ENCODE peak calls at places on chromosomes 16 and 17, in seven cellular contexts. One of them, this sample, is unnamed.

GRCh38 chr17:15883617-15884111 is 61.3 kb upstream of the ADORA2B start:
- DNase-seq in esophagus squamous epithelium: no peak
- DNase-seq in right lobe of liver: no peak
- DNase-seq in esophagus muscularis mucosa: no peak
- DNase-seq in K562: no peak
- DNase-seq in body of pancreas: no peak
- DNase-seq in tibial nerve: no peak
- DNase-seq in this sample: no peak

GRCh38 chr17:49676276-49676868 is 1.5 kb downstream of the SPOP start:
- DNase-seq in right lobe of liver: no peak
- DNase-seq in esophagus muscularis mucosa: no peak
- DNase-seq in tibial nerve: no peak
- DNase-seq in esophagus squamous epithelium: no peak
- DNase-seq in K562: peak; percentile 50
- DNase-seq in body of pancreas: peak; percentile 37
- DNase-seq in this sample: no peak

GRCh38 chr17:39364236-39365025 is 37.0 kb downstream of the FBXL20 start:
- DNase-seq in esophagus muscularis mucosa: no peak
- DNase-seq in right lobe of liver: no peak
- DNase-seq in body of pancreas: no peak
- DNase-seq in tibial nerve: no peak
- DNase-seq in esophagus squamous epithelium: no peak
- DNase-seq in K562: peak; percentile 40
- DNase-seq in this sample: no peak

GRCh38 chr17:67238976-67239375 is 6.0 kb downstream of the HELZ start:
- DNase-seq in K562: no peak
- DNase-seq in tibial nerve: no peak
- DNase-seq in right lobe of liver: no peak
- DNase-seq in body of pancreas: no peak
- DNase-seq in esophagus squamous epithelium: no peak
- DNase-seq in esophagus muscularis mucosa: no peak
- DNase-seq in this sample: no peak

GRCh38 chr17:62628845-62629555 is 1.5 kb downstream of the MRC2 start:
- DNase-seq in body of pancreas: no peak
- DNase-seq in esophagus muscularis mucosa: no peak
- DNase-seq in right lobe of liver: no peak
- DNase-seq in esophagus squamous epithelium: no peak
- DNase-seq in K562: no peak
- DNase-seq in tibial nerve: no peak
- DNase-seq in this sample: peak; percentile 47

GRCh38 chr16:726188-726437 is 130 bp downstream of the CCDC78 start:
- DNase-seq in K562: no peak
- DNase-seq in esophagus squamous epithelium: no peak
- DNase-seq in right lobe of liver: no peak
- DNase-seq in esophagus muscularis mucosa: no peak
- DNase-seq in tibial nerve: no peak
- DNase-seq in body of pancreas: no peak
- DNase-seq in this sample: no peak

GRCh38 chr17:45963258-45963657 is 35.8 kb upstream of the STH start:
- DNase-seq in body of pancreas: no peak
- DNase-seq in esophagus muscularis mucosa: no peak
- DNase-seq in tibial nerve: no peak
- DNase-seq in esophagus squamous epithelium: no peak
- DNase-seq in right lobe of liver: no peak
- DNase-seq in K562: no peak
- DNase-seq in this sample: no peak

GRCh38 chr16:69179255-69180010 is 7.5 kb upstream of the SNTB2 start:
- DNase-seq in K562: no peak
- DNase-seq in tibial nerve: peak; percentile 85
- DNase-seq in esophagus muscularis mucosa: peak; percentile 93
- DNase-seq in right lobe of liver: no peak
- DNase-seq in esophagus squamous epithelium: no peak
- DNase-seq in body of pancreas: peak; percentile 96
- DNase-seq in this sample: peak; percentile 74

GRCh38 chr16:73145166-73145565 is 97.2 kb upstream of the ZFHX3 start:
- DNase-seq in K562: no peak
- DNase-seq in esophagus muscularis mucosa: no peak
- DNase-seq in right lobe of liver: peak; percentile 60
- DNase-seq in body of pancreas: no peak
- DNase-seq in esophagus squamous epithelium: no peak
- DNase-seq in tibial nerve: no peak
- DNase-seq in this sample: no peak

GRCh38 chr17:8122391-8122922 is 1.4 kb downstream of the HES7 start:
- DNase-seq in right lobe of liver: no peak
- DNase-seq in esophagus squamous epithelium: no peak
- DNase-seq in esophagus muscularis mucosa: no peak
- DNase-seq in body of pancreas: no peak
- DNase-seq in K562: no peak
- DNase-seq in tibial nerve: peak; percentile 43
- DNase-seq in this sample: no peak

GRCh38 chr16:57984443-57985203 is 13.7 kb upstream of the CNGB1 start:
- DNase-seq in tibial nerve: peak; percentile 52
- DNase-seq in body of pancreas: peak; percentile 93
- DNase-seq in esophagus muscularis mucosa: peak; percentile 93
- DNase-seq in K562: peak; percentile 98
- DNase-seq in esophagus squamous epithelium: peak; percentile 26
- DNase-seq in right lobe of liver: peak; percentile 84
- DNase-seq in this sample: peak; percentile 89

GRCh38 chr17:75030161-75030560 is 16.6 kb downstream of the ATP5PD start:
- DNase-seq in tibial nerve: no peak
- DNase-seq in body of pancreas: no peak
- DNase-seq in K562: no peak
- DNase-seq in right lobe of liver: no peak
- DNase-seq in esophagus squamous epithelium: no peak
- DNase-seq in esophagus muscularis mucosa: no peak
- DNase-seq in this sample: no peak

GRCh38 chr17:75032896-75033294 is 13.9 kb downstream of the ATP5PD start:
- DNase-seq in body of pancreas: peak; percentile 8
- DNase-seq in K562: no peak
- DNase-seq in tibial nerve: peak; percentile 34
- DNase-seq in esophagus squamous epithelium: no peak
- DNase-seq in esophagus muscularis mucosa: no peak
- DNase-seq in right lobe of liver: no peak
- DNase-seq in this sample: peak; percentile 51

GRCh38 chr17:75033346-75034235 is 13.2 kb downstream of the ATP5PD start:
- DNase-seq in right lobe of liver: peak; percentile 87
- DNase-seq in body of pancreas: peak; percentile 96
- DNase-seq in tibial nerve: peak; percentile 99
- DNase-seq in esophagus squamous epithelium: no peak
- DNase-seq in K562: peak; percentile 89
- DNase-seq in esophagus muscularis mucosa: peak; percentile 100
- DNase-seq in this sample: peak; percentile 90

GRCh38 chr17:75034236-75034908 is 12.4 kb downstream of the ATP5PD start:
- DNase-seq in esophagus muscularis mucosa: peak; percentile 98
- DNase-seq in tibial nerve: peak; percentile 95
- DNase-seq in esophagus squamous epithelium: no peak
- DNase-seq in K562: peak; percentile 66
- DNase-seq in right lobe of liver: peak; percentile 85
- DNase-seq in body of pancreas: peak; percentile 93
- DNase-seq in this sample: peak; percentile 90

DNA sequence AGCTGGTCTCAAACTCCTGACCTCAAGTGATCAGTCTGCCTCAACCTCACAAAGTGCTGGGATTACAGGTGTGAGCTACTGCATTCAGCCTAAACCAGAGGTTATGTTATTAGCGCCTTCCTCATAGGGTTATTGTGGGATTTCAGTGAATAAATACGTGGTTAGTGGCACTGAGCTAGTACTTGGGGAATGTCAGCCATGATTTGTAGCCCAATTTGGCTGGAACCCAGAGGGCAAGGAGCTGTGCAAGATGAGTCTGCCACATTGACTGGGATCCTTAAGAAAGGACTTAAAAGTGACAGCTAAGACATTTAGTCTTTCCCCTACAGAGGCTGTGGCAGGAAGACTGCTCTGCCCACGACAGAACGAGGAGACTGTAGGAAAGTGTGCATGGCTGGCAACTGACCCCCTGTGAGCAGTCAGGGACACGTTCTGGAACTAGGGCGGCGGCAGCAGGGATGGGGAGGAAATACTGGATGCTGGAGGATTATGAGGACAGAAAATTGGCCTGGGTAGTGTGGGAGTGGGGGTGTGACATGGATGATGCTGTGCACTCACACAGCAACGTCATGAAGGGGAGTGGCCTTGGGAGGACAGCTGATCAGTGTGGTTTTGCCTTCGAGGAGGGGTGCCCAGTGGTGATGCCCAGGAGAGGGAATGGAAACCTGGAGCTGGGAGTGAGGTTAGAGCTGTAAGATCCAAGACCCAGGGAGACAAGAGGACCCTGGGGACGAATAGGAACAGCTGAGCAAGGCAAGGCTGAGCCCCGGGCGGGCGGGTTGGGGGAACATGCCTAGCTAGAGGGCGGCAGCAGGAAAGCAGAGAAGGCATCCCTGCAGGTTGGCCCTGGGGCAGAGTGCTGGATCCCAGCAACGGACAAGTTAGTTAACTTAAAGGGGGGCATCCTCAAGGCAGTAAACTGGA is 14.5 kb downstream of the ATP5PD start:
- DNase-seq in K562: peak; percentile 65
- DNase-seq in tibial nerve: peak; percentile 82
- DNase-seq in body of pancreas: peak; percentile 72
- DNase-seq in esophagus muscularis mucosa: peak; percentile 95
- DNase-seq in esophagus squamous epithelium: peak; percentile 20
- DNase-seq in right lobe of liver: peak; percentile 58
- DNase-seq in this sample: peak; percentile 78
- TF ChIP-seq POLR2A in K562: no peak
- TF ChIP-seq POLR2A in tibial nerve: peak; percentile 12
- TF ChIP-seq POLR2A in body of pancreas: no peak
- TF ChIP-seq POLR2A in esophagus muscularis mucosa: no peak
- TF ChIP-seq POLR2A in esophagus squamous epithelium: no peak
- TF ChIP-seq POLR2A in right lobe of liver: no peak
- TF ChIP-seq POLR2A in this sample: no peak

DNA sequence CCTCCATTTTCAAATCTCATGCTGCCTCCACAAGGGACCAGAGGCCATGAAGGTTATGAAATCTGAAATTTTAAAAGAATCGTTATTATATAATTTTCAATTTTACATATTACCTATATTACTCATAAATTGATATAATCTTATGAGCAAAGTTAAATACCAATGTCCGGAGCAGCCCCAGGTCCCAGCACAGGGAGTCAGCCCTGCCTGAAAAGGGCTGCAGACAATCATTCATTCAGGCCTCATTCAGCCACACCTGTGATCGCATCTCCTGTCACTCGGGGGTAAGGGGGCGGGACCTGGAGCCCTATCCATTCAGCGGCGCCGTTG is 172.5 kb downstream of the AHSP start:
- DNase-seq in esophagus squamous epithelium: no peak
- DNase-seq in esophagus muscularis mucosa: no peak
- DNase-seq in right lobe of liver: no peak
- DNase-seq in K562: peak; percentile 93
- DNase-seq in body of pancreas: no peak
- DNase-seq in tibial nerve: no peak
- DNase-seq in this sample: no peak
- H3K27me3 ChIP-seq in esophagus squamous epithelium: no peaks in the 10 kb centered on the region
- H3K27me3 ChIP-seq in esophagus muscularis mucosa: no peaks in the 10 kb centered on the region
- H3K27me3 ChIP-seq in right lobe of liver: no peaks in the 10 kb centered on the region
- H3K27me3 ChIP-seq in K562: no peaks in the 10 kb centered on the region
- H3K27me3 ChIP-seq in body of pancreas: no peaks in the 10 kb centered on the region
- H3K27me3 ChIP-seq in tibial nerve: peaks cover 7% of the 10 kb centered on the region
- H3K27me3 ChIP-seq in this sample: no peaks in the 10 kb centered on the region

DNA sequence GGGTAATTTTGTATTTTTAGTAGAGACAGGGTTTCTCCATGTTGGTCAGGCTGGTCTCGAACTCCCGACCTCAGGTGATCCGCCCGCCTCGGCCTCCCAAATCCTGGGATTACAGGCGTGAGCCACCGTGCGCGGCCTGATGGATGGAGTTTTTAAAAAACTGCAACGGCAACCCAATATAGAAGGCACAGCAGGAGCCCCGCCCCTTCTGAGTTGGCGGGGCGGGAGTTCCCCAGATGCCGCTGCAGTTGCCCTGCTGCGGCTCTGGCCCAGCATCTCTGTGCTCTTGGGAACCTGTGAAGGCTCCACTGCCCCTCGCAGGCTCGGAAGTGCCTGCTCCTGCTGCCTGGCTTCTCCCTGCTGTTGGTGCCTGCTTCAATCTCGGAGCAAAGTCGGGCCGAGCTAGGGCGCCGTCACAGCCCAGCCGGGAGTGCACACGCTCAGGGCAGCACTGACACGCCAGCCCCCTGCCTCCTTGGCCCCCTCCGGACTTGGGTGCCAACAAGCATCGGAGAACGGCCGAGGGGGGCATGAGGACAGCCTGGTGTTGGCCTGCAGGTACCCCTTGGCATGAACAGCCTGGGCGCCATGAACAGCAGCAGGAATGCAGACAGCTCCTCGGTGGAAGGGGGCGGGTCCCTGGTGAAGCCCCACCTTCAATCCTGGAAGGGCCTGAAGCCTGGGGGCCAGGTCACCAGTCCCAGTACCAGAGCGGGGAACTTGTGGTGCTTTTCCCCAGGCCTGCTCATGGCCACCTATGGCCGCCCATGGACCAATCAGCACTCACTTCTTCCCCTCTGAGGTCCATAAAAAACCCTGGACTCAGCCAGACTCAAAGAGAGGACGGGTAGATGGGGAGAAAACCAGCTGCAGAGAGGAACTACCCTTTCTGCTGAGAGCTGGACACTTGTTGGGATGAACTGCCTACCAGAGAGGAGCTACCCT is 2.3 kb upstream of the NT5M start:
- DNase-seq in tibial nerve: no peak
- DNase-seq in right lobe of liver: no peak
- DNase-seq in body of pancreas: peak; percentile 49
- DNase-seq in esophagus muscularis mucosa: no peak
- DNase-seq in K562: no peak
- DNase-seq in esophagus squamous epithelium: no peak
- DNase-seq in this sample: peak; percentile 53
- H3K4me3 ChIP-seq in tibial nerve: peak overlapping the region; percentile 52
- H3K4me3 ChIP-seq in right lobe of liver: peak overlapping the region; percentile 23
- H3K4me3 ChIP-seq in body of pancreas: no peak overlapping the region
- H3K4me3 ChIP-seq in esophagus muscularis mucosa: peak overlapping the region; percentile 51
- H3K4me3 ChIP-seq in K562: no peak overlapping the region
- H3K4me3 ChIP-seq in esophagus squamous epithelium: peak overlapping the region; percentile 55
- H3K4me3 ChIP-seq in this sample: peak overlapping the region; percentile 57

GRCh38 chr17:80978499-80979497 is 12.8 kb upstream of the CHMP6 start:
- DNase-seq in esophagus squamous epithelium: no peak
- DNase-seq in body of pancreas: no peak
- DNase-seq in esophagus muscularis mucosa: no peak
- DNase-seq in tibial nerve: no peak
- DNase-seq in right lobe of liver: peak; percentile 39
- DNase-seq in K562: no peak
- DNase-seq in this sample: no peak
- TF ChIP-seq POLR2A in esophagus squamous epithelium: no peak
- TF ChIP-seq POLR2A in body of pancreas: no peak
- TF ChIP-seq POLR2A in esophagus muscularis mucosa: no peak
- TF ChIP-seq POLR2A in tibial nerve: no peak
- TF ChIP-seq POLR2A in right lobe of liver: no peak
- TF ChIP-seq POLR2A in K562: no peak
- TF ChIP-seq POLR2A in this sample: no peak

GRCh38 chr17:73725794-73726193 is 81.5 kb upstream of the SDK2 start:
- DNase-seq in right lobe of liver: no peak
- DNase-seq in tibial nerve: no peak
- DNase-seq in body of pancreas: no peak
- DNase-seq in esophagus muscularis mucosa: no peak
- DNase-seq in K562: no peak
- DNase-seq in esophagus squamous epithelium: no peak
- DNase-seq in this sample: no peak
- H3K27me3 ChIP-seq in right lobe of liver: no peaks in the 10 kb centered on the region
- H3K27me3 ChIP-seq in tibial nerve: no peaks in the 10 kb centered on the region
- H3K27me3 ChIP-seq in body of pancreas: no peaks in the 10 kb centered on the region
- H3K27me3 ChIP-seq in esophagus muscularis mucosa: no peaks in the 10 kb centered on the region
- H3K27me3 ChIP-seq in K562: peaks cover 2% of the 10 kb centered on the region
- H3K27me3 ChIP-seq in esophagus squamous epithelium: no peaks in the 10 kb centered on the region
- H3K27me3 ChIP-seq in this sample: no peaks in the 10 kb centered on the region

This sample was measured in heart left ventricle.